ENCODE peak calls at places on chromosomes 2 and 18, in seven cellular contexts. P, A, R, B, W, M and T are unnamed samples. For H3K4me1 and H3K36me3, the result is how much of the 10 kb centered on the place peaks cover.

GRCh38 chr2:45261746-45262145 is 252.5 kb upstream of the SIX2 start:
- DNase-seq in P (no peak), A (no peak), R (no peak), B (no peak), W (no peak), M (no peak), T (no peak)

GRCh38 chr2:222304737-222305509 is 6.1 kb upstream of the PAX3 start:
- DNase-seq in P (no peak), A (peak), R (no peak), B (no peak), W (no peak), M (no peak), T (no peak)

GRCh38 chr2:234770081-234770506 is 181.7 kb upstream of the SH3BP4 start:
- DNase-seq in P (no peak), A (no peak), R (no peak), B (no peak), W (peak), M (no peak), T (no peak)

GRCh38 chr2:112472547-112473263 is 9.3 kb upstream of the TTL start:
- DNase-seq in P (no peak), A (no peak), R (no peak), B (no peak), W (no peak), M (no peak), T (no peak)

GRCh38 chr2:189013047-189013446 is 38.9 kb downstream of the COL3A1 start:
- DNase-seq in P (no peak), A (no peak), R (no peak), B (no peak), W (no peak), M (no peak), T (no peak)

GRCh38 chr2:16302431-16302830 is 362.1 kb downstream of the MYCN start:
- DNase-seq in P (no peak), A (no peak), R (no peak), B (no peak), W (no peak), M (no peak), T (no peak)

GRCh38 chr2:128069769-128070168 is 21.2 kb upstream of the UGGT1 start:
- DNase-seq in P (peak), A (no peak), R (no peak), B (no peak), W (peak), M (peak), T (no peak)

GRCh38 chr18:54215069-54215468 is 9.4 kb downstream of the MBD2 start:
- DNase-seq in P (no peak), A (no peak), R (no peak), B (no peak), W (peak), M (no peak), T (no peak)

GRCh38 chr2:174590346-174590745 is 7.3 kb downstream of the WIPF1 start:
- DNase-seq in P (no peak), A (no peak), R (no peak), B (no peak), W (no peak), M (no peak), T (no peak)

GRCh38 chr2:161238264-161238558 is 70.0 kb upstream of the PSMD14 start:
- DNase-seq in P (no peak), A (no peak), R (no peak), B (no peak), W (no peak), M (no peak), T (no peak)

GRCh38 chr2:145411493-145411892 is 891.6 kb upstream of the ZEB2 start:
- DNase-seq in P (no peak), A (no peak), R (no peak), B (no peak), W (no peak), M (no peak), T (no peak)

GRCh38 chr2:3605013-3605961 is 10.4 kb downstream of the COLEC11 start:
- DNase-seq in P (peak), A (peak), R (peak), B (peak), W (peak), M (no peak), T (peak)

GRCh38 chr2:136362676-136363390 is 244.9 kb upstream of the CXCR4 start:
- DNase-seq in P (no peak), A (no peak), R (no peak), B (no peak), W (peak), M (no peak), T (no peak)

GRCh38 chr2:227625420-227625819 is 8.1 kb downstream of the SCYGR4 start:
- DNase-seq in P (no peak), A (no peak), R (no peak), B (no peak), W (no peak), M (no peak), T (no peak)

GRCh38 chr2:74566423-74567085 is 12.0 kb downstream of the DOK1 start:
- DNase-seq in P (no peak), A (no peak), R (no peak), B (no peak), W (peak), M (no peak), T (no peak)

GRCh38 chr2:9897331-9897737 is 54.1 kb downstream of the TAF1B start:
- DNase-seq in P (peak), A (no peak), R (peak), B (no peak), W (peak), M (peak), T (no peak)

GRCh38 chr18:3623769-3624545 is 174.0 kb downstream of the TGIF1 start:
- DNase-seq in P (peak), A (peak), R (peak), B (peak), W (peak), M (peak), T (peak)

GRCh38 chr2:187580462-187581124 is 26.4 kb upstream of the TFPI start:
- DNase-seq in P (no peak), A (no peak), R (no peak), B (peak), W (peak), M (no peak), T (no peak)

GRCh38 chr2:222670191-222671038 is 1.0 kb upstream of the MOGAT1 start:
- DNase-seq in P (no peak), A (no peak), R (no peak), B (no peak), W (no peak), M (peak), T (no peak)

GRCh38 chr2:113197347-113198047 is 23.7 kb downstream of the PSD4 start:
- DNase-seq in P (no peak), A (peak), R (no peak), B (no peak), W (no peak), M (no peak), T (no peak)

GRCh38 chr2:154375625-154376020 is 322.9 kb upstream of the KCNJ3 start:
- DNase-seq in P (no peak), A (no peak), R (no peak), B (no peak), W (peak), M (no peak), T (no peak)

GRCh38 chr18:1663879-1664705 is 759.4 kb downstream of the ADCYAP1 start:
- DNase-seq in P (peak), A (no peak), R (peak), B (peak), W (peak), M (peak), T (peak)

GRCh38 chr2:178756843-178757242 is 50.4 kb downstream of the TTN start:
- DNase-seq in P (no peak), A (no peak), R (no peak), B (no peak), W (peak), M (no peak), T (no peak)

GRCh38 chr2:101698419-101699190 is 1.1 kb downstream of the MAP4K4 start:
- DNase-seq in P (peak), A (peak), R (no peak), B (no peak), W (peak), M (no peak), T (no peak)

GRCh38 chr2:39919511-39920317 is 140.7 kb upstream of the THUMPD2 start:
- DNase-seq in P (no peak), A (no peak), R (no peak), B (no peak), W (no peak), M (no peak), T (no peak)

GRCh38 chr18:39911716-39912115 is 2043.3 kb upstream of the PIK3C3 start:
- DNase-seq in P (no peak), A (no peak), R (no peak), B (no peak), W (no peak), M (no peak), T (no peak)

DNA sequence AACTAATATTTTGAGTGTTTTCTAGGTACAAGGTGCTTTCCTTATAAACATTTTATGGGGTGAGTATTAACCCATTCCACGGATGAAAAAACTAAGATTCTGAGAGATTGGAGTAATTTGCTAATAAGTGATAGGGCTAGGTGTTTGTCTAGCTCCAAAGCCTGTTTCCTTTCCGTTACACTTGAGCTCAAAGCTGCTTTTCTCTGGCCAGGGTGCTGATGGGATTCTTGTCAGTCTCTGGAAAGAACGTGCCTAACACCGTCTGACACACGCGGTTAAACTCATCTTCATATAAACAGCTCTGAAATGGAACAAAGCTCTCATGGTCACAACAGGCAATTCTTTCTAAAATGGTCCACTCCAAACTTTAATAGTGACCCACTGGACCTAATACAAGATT is 2.0 kb upstream of the ANKRD29 start:
- DNase-seq in P (no peak), A (no peak), R (no peak), B (no peak), W (no peak), M (no peak), T (no peak)
- H3K4me1 ChIP-seq in P (under half), A (under half), R (under half), B (under half), W (under half), M (under half), T (under half)

GRCh38 chr2:121776885-121777698 is 21.6 kb downstream of the TSN start:
- DNase-seq in P (no peak), A (no peak), R (no peak), B (no peak), W (peak), M (no peak), T (no peak)

GRCh38 chr2:121777699-121778058 is 22.2 kb downstream of the TSN start:
- DNase-seq in P (no peak), A (no peak), R (no peak), B (no peak), W (peak), M (no peak), T (no peak)

GRCh38 chr2:121774216-121774615 is 18.8 kb downstream of the TSN start:
- DNase-seq in P (no peak), A (no peak), R (no peak), B (no peak), W (no peak), M (no peak), T (no peak)

GRCh38 chr2:121778736-121779487 is 23.5 kb downstream of the TSN start:
- DNase-seq in P (no peak), A (no peak), R (no peak), B (no peak), W (no peak), M (no peak), T (no peak)

DNA sequence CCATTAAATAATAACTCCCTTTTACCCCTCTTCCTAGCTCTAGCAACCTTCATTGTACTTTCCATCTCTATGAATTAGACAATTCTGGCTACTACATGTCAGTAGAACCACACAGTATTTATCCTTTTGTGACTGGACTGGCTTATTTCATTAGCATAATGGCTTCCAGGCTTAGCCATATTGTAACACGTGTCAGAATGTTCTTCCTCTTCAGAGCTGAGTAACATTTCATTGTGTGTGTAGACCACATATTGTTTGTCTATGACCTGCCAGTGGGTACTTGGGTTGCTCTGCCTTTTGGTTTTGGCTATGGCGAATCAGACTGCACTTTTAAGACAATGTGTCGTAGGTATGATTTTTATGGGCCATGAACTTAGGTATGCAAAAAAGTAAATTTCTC is 20.9 kb downstream of the TSN start:
- DNase-seq in P (no peak), A (no peak), R (no peak), B (no peak), W (no peak), M (no peak), T (no peak)
- H3K4me3 ChIP-seq in P (no peak), A (no peak), R (no peak), B (no peak), W (no peak), M (no peak), T (no peak)

GRCh38 chr2:210531050-210531449 is 25.3 kb upstream of the CPS1 start:
- DNase-seq in P (no peak), A (no peak), R (no peak), B (no peak), W (no peak), M (no peak), T (no peak)

GRCh38 chr2:210524533-210524932 is 31.9 kb upstream of the CPS1 start:
- DNase-seq in P (no peak), A (no peak), R (no peak), B (no peak), W (no peak), M (no peak), T (no peak)

GRCh38 chr2:210531482-210531881 is 24.9 kb upstream of the CPS1 start:
- DNase-seq in P (no peak), A (no peak), R (no peak), B (no peak), W (no peak), M (no peak), T (no peak)

GRCh38 chr2:210527286-210527685 is 29.1 kb upstream of the CPS1 start:
- DNase-seq in P (no peak), A (no peak), R (no peak), B (no peak), W (no peak), M (no peak), T (no peak)

DNA sequence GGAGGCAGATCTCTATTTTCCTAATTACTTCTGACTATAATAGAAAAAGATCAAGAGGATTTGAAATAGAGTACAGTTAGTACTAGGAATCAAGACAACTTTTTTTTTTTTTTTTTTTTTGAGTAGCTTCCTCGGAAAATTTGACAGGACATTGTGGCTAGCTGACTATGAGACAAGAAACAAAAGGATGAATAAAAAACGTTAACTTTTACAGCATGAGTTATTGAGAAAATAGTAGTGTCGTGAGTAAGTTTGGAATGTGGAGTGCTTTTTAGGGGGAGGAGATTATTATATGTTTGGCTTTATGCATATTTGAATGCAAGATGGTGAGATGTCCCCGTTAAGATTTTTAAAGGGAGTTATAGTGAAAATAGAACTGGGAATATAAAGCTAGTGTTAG is 27.7 kb upstream of the CPS1 start:
- DNase-seq in P (no peak), A (no peak), R (no peak), B (no peak), W (peak), M (no peak), T (no peak)
- H3K36me3 ChIP-seq in P (under half), A (under half), R (under half), B (under half), W (under half), M (under half), T (under half)

GRCh38 chr2:27054721-27055120 is 3.3 kb downstream of the AGBL5 start:
- DNase-seq in P (no peak), A (peak), R (no peak), B (no peak), W (no peak), M (no peak), T (no peak)
- H3K4me1 ChIP-seq in P (under half), A (under half), R (under half), B (under half), W (under half), M (under half), T (under half)

GRCh38 chr2:232876071-232876977 is 6.3 kb downstream of the SNORC start:
- DNase-seq in P (peak), A (peak), R (peak), B (no peak), W (no peak), M (peak), T (no peak)

GRCh38 chr2:232877940-232878511 is 8.0 kb downstream of the SNORC start:
- DNase-seq in P (no peak), A (no peak), R (peak), B (no peak), W (no peak), M (no peak), T (no peak)

GRCh38 chr2:232875256-232876070 is 5.4 kb downstream of the SNORC start:
- DNase-seq in P (no peak), A (no peak), R (peak), B (no peak), W (no peak), M (no peak), T (no peak)

GRCh38 chr2:232878855-232879617 is 9.0 kb downstream of the SNORC start:
- DNase-seq in P (no peak), A (no peak), R (no peak), B (no peak), W (no peak), M (no peak), T (no peak)

DNA sequence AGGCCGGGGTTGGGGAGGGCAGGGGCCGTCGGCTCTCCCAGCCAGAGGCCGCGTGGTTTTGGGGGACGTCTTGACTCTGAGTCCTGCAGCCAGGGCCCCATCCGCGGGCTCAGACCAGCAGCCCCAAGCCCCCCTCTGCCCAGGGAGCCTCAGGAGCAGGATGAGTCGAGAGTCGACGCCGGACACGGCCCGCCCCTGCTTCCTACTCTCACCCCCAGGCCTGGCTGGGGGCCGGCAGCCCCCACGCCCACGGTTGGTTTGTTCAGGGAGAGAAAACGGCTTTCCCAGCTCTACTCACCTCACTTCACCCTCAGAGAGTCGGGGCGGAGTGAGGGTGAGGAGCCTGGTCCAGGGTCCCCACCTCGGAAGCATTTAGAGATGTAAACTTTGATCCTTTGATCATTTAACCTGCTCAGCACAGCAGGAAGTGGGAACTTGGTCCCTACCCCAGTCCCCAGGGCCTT is 6.9 kb downstream of the SNORC start:
- DNase-seq in P (no peak), A (no peak), R (peak), B (no peak), W (no peak), M (no peak), T (no peak)
- H3K4me3 ChIP-seq in P (peak), A (peak), R (peak), B (no peak), W (no peak), M (peak), T (peak)

GRCh38 chr2:152658221-152658620 is 59.0 kb downstream of the PRPF40A start:
- DNase-seq in P (no peak), A (no peak), R (no peak), B (no peak), W (no peak), M (no peak), T (no peak)

GRCh38 chr2:152655880-152656279 is 61.4 kb downstream of the PRPF40A start:
- DNase-seq in P (no peak), A (no peak), R (no peak), B (no peak), W (no peak), M (no peak), T (no peak)

GRCh38 chr2:152664725-152665124 is 52.5 kb downstream of the PRPF40A start:
- DNase-seq in P (no peak), A (no peak), R (no peak), B (no peak), W (no peak), M (no peak), T (no peak)

GRCh38 chr2:152657042-152657441 is 60.2 kb downstream of the PRPF40A start:
- DNase-seq in P (no peak), A (no peak), R (no peak), B (no peak), W (no peak), M (no peak), T (no peak)

GRCh38 chr2:152661076-152661475 is 56.2 kb downstream of the PRPF40A start:
- DNase-seq in P (no peak), A (no peak), R (no peak), B (no peak), W (no peak), M (no peak), T (no peak)
- H3K36me3 ChIP-seq in P (under half), A (under half), R (half or more), B (half or more), W (half or more), M (half or more), T (under half)

DNA sequence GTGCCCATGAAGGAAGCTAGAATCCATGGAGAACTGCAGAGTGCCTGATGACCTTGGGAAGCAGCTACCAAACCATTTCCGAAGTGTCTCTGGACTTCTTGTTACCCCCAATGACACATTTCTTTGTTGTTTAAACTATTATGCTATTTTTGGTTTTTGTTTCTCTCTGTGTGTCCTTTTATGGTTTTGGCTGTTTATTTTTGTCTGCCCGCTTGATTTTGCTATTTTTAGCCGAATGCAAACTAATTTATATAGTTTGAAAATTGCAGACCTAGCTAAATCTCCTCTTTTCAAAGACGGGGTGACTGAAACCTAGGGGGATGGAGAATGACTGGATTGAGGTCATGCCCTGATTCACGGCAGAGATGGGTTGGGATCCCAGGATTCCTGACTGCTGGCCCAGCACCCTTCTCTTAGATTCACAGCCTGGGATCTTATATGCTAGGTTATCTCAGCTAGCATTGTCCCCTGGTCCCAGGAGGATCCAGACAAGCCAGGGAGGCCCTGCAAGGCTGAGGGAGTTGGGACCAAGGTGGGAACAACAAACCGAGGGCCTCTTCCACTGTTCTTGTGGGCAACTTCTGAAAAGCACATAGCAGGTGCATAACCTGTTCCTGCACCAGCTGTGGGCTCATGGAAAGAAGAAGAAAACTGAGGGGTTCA is 116.3 kb upstream of the HAAO start:
- DNase-seq in P (no peak), A (no peak), R (no peak), B (peak), W (no peak), M (no peak), T (no peak)
- H3K4me1 ChIP-seq in P (under half), A (under half), R (half or more), B (under half), W (under half), M (half or more), T (under half)